ENCODE peak calls at places on chromosomes 6 and 20, in five cellular contexts. One of them, this sample, is unnamed.

GRCh38 chr6:68958327-68958726 is 323.2 kb downstream of the ADGRB3 start:
- ATAC-seq in activated naive CD8-positive, alpha-beta T cell treated with anti-CD3 and anti-CD28 coated beads, Interleukin-2, amount 10 ng/mL, durations not matched to agents 7 days and 5 days: no peak
- ATAC-seq in stimulated activated effector memory CD8-positive, alpha-beta T cell treated with anti-CD3 and anti-CD28 coated beads, Interleukin-12 subunit alpha, Interleukin-12 subunit beta, amount 100 ng/mL, for 72 hours: no peak
- ATAC-seq in heart left ventricle: no peak
- ATAC-seq in activated naive CD4-positive, alpha-beta T cell treated with anti-CD3 and anti-CD28 coated beads, Interleukin-2, amount 50 U/mL, for 72 hours: no peak
- ATAC-seq in this sample: no peak

GRCh38 chr20:18019068-18019467 is 38.6 kb downstream of the OVOL2 start:
- ATAC-seq in activated naive CD4-positive, alpha-beta T cell treated with anti-CD3 and anti-CD28 coated beads, Interleukin-2, amount 50 U/mL, for 72 hours: peak; percentile 49
- ATAC-seq in heart left ventricle: no peak
- ATAC-seq in activated naive CD8-positive, alpha-beta T cell treated with anti-CD3 and anti-CD28 coated beads, Interleukin-2, amount 10 ng/mL, durations not matched to agents 7 days and 5 days: peak; percentile 54
- ATAC-seq in stimulated activated effector memory CD8-positive, alpha-beta T cell treated with anti-CD3 and anti-CD28 coated beads, Interleukin-12 subunit alpha, Interleukin-12 subunit beta, amount 100 ng/mL, for 72 hours: peak; percentile 69
- ATAC-seq in this sample: peak; percentile 72

GRCh38 chr6:52392944-52393343 is 27.2 kb upstream of the EFHC1 start:
- ATAC-seq in activated naive CD8-positive, alpha-beta T cell treated with anti-CD3 and anti-CD28 coated beads, Interleukin-2, amount 10 ng/mL, durations not matched to agents 7 days and 5 days: no peak
- ATAC-seq in activated naive CD4-positive, alpha-beta T cell treated with anti-CD3 and anti-CD28 coated beads, Interleukin-2, amount 50 U/mL, for 72 hours: peak; percentile 8
- ATAC-seq in heart left ventricle: no peak
- ATAC-seq in stimulated activated effector memory CD8-positive, alpha-beta T cell treated with anti-CD3 and anti-CD28 coated beads, Interleukin-12 subunit alpha, Interleukin-12 subunit beta, amount 100 ng/mL, for 72 hours: peak; percentile 73
- ATAC-seq in this sample: peak; percentile 47

GRCh38 chr6:37059344-37060194 is 54.1 kb downstream of the FGD2 start:
- ATAC-seq in heart left ventricle: peak; percentile 87
- ATAC-seq in stimulated activated effector memory CD8-positive, alpha-beta T cell treated with anti-CD3 and anti-CD28 coated beads, Interleukin-12 subunit alpha, Interleukin-12 subunit beta, amount 100 ng/mL, for 72 hours: peak; percentile 81
- ATAC-seq in activated naive CD4-positive, alpha-beta T cell treated with anti-CD3 and anti-CD28 coated beads, Interleukin-2, amount 50 U/mL, for 72 hours: peak; percentile 83
- ATAC-seq in activated naive CD8-positive, alpha-beta T cell treated with anti-CD3 and anti-CD28 coated beads, Interleukin-2, amount 10 ng/mL, durations not matched to agents 7 days and 5 days: no peak
- ATAC-seq in this sample: peak; percentile 93

GRCh38 chr6:48567016-48567415 is 456.0 kb upstream of the PTCHD4 start:
- ATAC-seq in activated naive CD4-positive, alpha-beta T cell treated with anti-CD3 and anti-CD28 coated beads, Interleukin-2, amount 50 U/mL, for 72 hours: no peak
- ATAC-seq in heart left ventricle: no peak
- ATAC-seq in activated naive CD8-positive, alpha-beta T cell treated with anti-CD3 and anti-CD28 coated beads, Interleukin-2, amount 10 ng/mL, durations not matched to agents 7 days and 5 days: no peak
- ATAC-seq in stimulated activated effector memory CD8-positive, alpha-beta T cell treated with anti-CD3 and anti-CD28 coated beads, Interleukin-12 subunit alpha, Interleukin-12 subunit beta, amount 100 ng/mL, for 72 hours: no peak
- ATAC-seq in this sample: no peak

GRCh38 chr6:55774542-55775318 is 100.7 kb downstream of the BMP5 start:
- ATAC-seq in stimulated activated effector memory CD8-positive, alpha-beta T cell treated with anti-CD3 and anti-CD28 coated beads, Interleukin-12 subunit alpha, Interleukin-12 subunit beta, amount 100 ng/mL, for 72 hours: no peak
- ATAC-seq in activated naive CD4-positive, alpha-beta T cell treated with anti-CD3 and anti-CD28 coated beads, Interleukin-2, amount 50 U/mL, for 72 hours: no peak
- ATAC-seq in heart left ventricle: no peak
- ATAC-seq in activated naive CD8-positive, alpha-beta T cell treated with anti-CD3 and anti-CD28 coated beads, Interleukin-2, amount 10 ng/mL, durations not matched to agents 7 days and 5 days: no peak
- ATAC-seq in this sample: no peak

GRCh38 chr6:105389543-105389942 is 13.3 kb downstream of the PREP start:
- ATAC-seq in activated naive CD4-positive, alpha-beta T cell treated with anti-CD3 and anti-CD28 coated beads, Interleukin-2, amount 50 U/mL, for 72 hours: no peak
- ATAC-seq in heart left ventricle: peak; percentile 52
- ATAC-seq in activated naive CD8-positive, alpha-beta T cell treated with anti-CD3 and anti-CD28 coated beads, Interleukin-2, amount 10 ng/mL, durations not matched to agents 7 days and 5 days: no peak
- ATAC-seq in stimulated activated effector memory CD8-positive, alpha-beta T cell treated with anti-CD3 and anti-CD28 coated beads, Interleukin-12 subunit alpha, Interleukin-12 subunit beta, amount 100 ng/mL, for 72 hours: no peak
- ATAC-seq in this sample: no peak

GRCh38 chr20:10242166-10242565 is 23.5 kb downstream of the SNAP25 start:
- ATAC-seq in stimulated activated effector memory CD8-positive, alpha-beta T cell treated with anti-CD3 and anti-CD28 coated beads, Interleukin-12 subunit alpha, Interleukin-12 subunit beta, amount 100 ng/mL, for 72 hours: peak; percentile 8
- ATAC-seq in heart left ventricle: no peak
- ATAC-seq in activated naive CD4-positive, alpha-beta T cell treated with anti-CD3 and anti-CD28 coated beads, Interleukin-2, amount 50 U/mL, for 72 hours: no peak
- ATAC-seq in activated naive CD8-positive, alpha-beta T cell treated with anti-CD3 and anti-CD28 coated beads, Interleukin-2, amount 10 ng/mL, durations not matched to agents 7 days and 5 days: no peak
- ATAC-seq in this sample: no peak

GRCh38 chr20:888057-888456 is 28.1 kb downstream of the ANGPT4 start:
- ATAC-seq in stimulated activated effector memory CD8-positive, alpha-beta T cell treated with anti-CD3 and anti-CD28 coated beads, Interleukin-12 subunit alpha, Interleukin-12 subunit beta, amount 100 ng/mL, for 72 hours: no peak
- ATAC-seq in heart left ventricle: no peak
- ATAC-seq in activated naive CD8-positive, alpha-beta T cell treated with anti-CD3 and anti-CD28 coated beads, Interleukin-2, amount 10 ng/mL, durations not matched to agents 7 days and 5 days: no peak
- ATAC-seq in activated naive CD4-positive, alpha-beta T cell treated with anti-CD3 and anti-CD28 coated beads, Interleukin-2, amount 50 U/mL, for 72 hours: no peak
- ATAC-seq in this sample: no peak

GRCh38 chr6:164069352-164070022 is 655.0 kb downstream of the QKI start:
- ATAC-seq in stimulated activated effector memory CD8-positive, alpha-beta T cell treated with anti-CD3 and anti-CD28 coated beads, Interleukin-12 subunit alpha, Interleukin-12 subunit beta, amount 100 ng/mL, for 72 hours: no peak
- ATAC-seq in activated naive CD8-positive, alpha-beta T cell treated with anti-CD3 and anti-CD28 coated beads, Interleukin-2, amount 10 ng/mL, durations not matched to agents 7 days and 5 days: no peak
- ATAC-seq in activated naive CD4-positive, alpha-beta T cell treated with anti-CD3 and anti-CD28 coated beads, Interleukin-2, amount 50 U/mL, for 72 hours: no peak
- ATAC-seq in heart left ventricle: peak; percentile 92
- ATAC-seq in this sample: no peak

GRCh38 chr6:156781882-156782631 is 4.9 kb downstream of the ARID1B start:
- ATAC-seq in activated naive CD4-positive, alpha-beta T cell treated with anti-CD3 and anti-CD28 coated beads, Interleukin-2, amount 50 U/mL, for 72 hours: no peak
- ATAC-seq in activated naive CD8-positive, alpha-beta T cell treated with anti-CD3 and anti-CD28 coated beads, Interleukin-2, amount 10 ng/mL, durations not matched to agents 7 days and 5 days: no peak
- ATAC-seq in heart left ventricle: no peak
- ATAC-seq in stimulated activated effector memory CD8-positive, alpha-beta T cell treated with anti-CD3 and anti-CD28 coated beads, Interleukin-12 subunit alpha, Interleukin-12 subunit beta, amount 100 ng/mL, for 72 hours: no peak
- ATAC-seq in this sample: no peak

GRCh38 chr20:3747471-3747870 is 15.0 kb downstream of the HSPA12B start:
- ATAC-seq in activated naive CD8-positive, alpha-beta T cell treated with anti-CD3 and anti-CD28 coated beads, Interleukin-2, amount 10 ng/mL, durations not matched to agents 7 days and 5 days: no peak
- ATAC-seq in stimulated activated effector memory CD8-positive, alpha-beta T cell treated with anti-CD3 and anti-CD28 coated beads, Interleukin-12 subunit alpha, Interleukin-12 subunit beta, amount 100 ng/mL, for 72 hours: no peak
- ATAC-seq in heart left ventricle: no peak
- ATAC-seq in activated naive CD4-positive, alpha-beta T cell treated with anti-CD3 and anti-CD28 coated beads, Interleukin-2, amount 50 U/mL, for 72 hours: no peak
- ATAC-seq in this sample: no peak

GRCh38 chr6:20400476-20401402 is 940 bp upstream of the E2F3 start:
- ATAC-seq in activated naive CD4-positive, alpha-beta T cell treated with anti-CD3 and anti-CD28 coated beads, Interleukin-2, amount 50 U/mL, for 72 hours: no peak
- ATAC-seq in heart left ventricle: peak; percentile 15
- ATAC-seq in stimulated activated effector memory CD8-positive, alpha-beta T cell treated with anti-CD3 and anti-CD28 coated beads, Interleukin-12 subunit alpha, Interleukin-12 subunit beta, amount 100 ng/mL, for 72 hours: no peak
- ATAC-seq in activated naive CD8-positive, alpha-beta T cell treated with anti-CD3 and anti-CD28 coated beads, Interleukin-2, amount 10 ng/mL, durations not matched to agents 7 days and 5 days: peak; percentile 1
- ATAC-seq in this sample: peak; percentile 3

GRCh38 chr20:356745-357144 is 9.8 kb downstream of the NRSN2 start:
- ATAC-seq in stimulated activated effector memory CD8-positive, alpha-beta T cell treated with anti-CD3 and anti-CD28 coated beads, Interleukin-12 subunit alpha, Interleukin-12 subunit beta, amount 100 ng/mL, for 72 hours: no peak
- ATAC-seq in heart left ventricle: no peak
- ATAC-seq in activated naive CD8-positive, alpha-beta T cell treated with anti-CD3 and anti-CD28 coated beads, Interleukin-2, amount 10 ng/mL, durations not matched to agents 7 days and 5 days: no peak
- ATAC-seq in activated naive CD4-positive, alpha-beta T cell treated with anti-CD3 and anti-CD28 coated beads, Interleukin-2, amount 50 U/mL, for 72 hours: no peak
- ATAC-seq in this sample: no peak

GRCh38 chr6:5439749-5440148 is 178.4 kb downstream of the FARS2 start:
- ATAC-seq in activated naive CD8-positive, alpha-beta T cell treated with anti-CD3 and anti-CD28 coated beads, Interleukin-2, amount 10 ng/mL, durations not matched to agents 7 days and 5 days: no peak
- ATAC-seq in heart left ventricle: no peak
- ATAC-seq in stimulated activated effector memory CD8-positive, alpha-beta T cell treated with anti-CD3 and anti-CD28 coated beads, Interleukin-12 subunit alpha, Interleukin-12 subunit beta, amount 100 ng/mL, for 72 hours: no peak
- ATAC-seq in activated naive CD4-positive, alpha-beta T cell treated with anti-CD3 and anti-CD28 coated beads, Interleukin-2, amount 50 U/mL, for 72 hours: no peak
- ATAC-seq in this sample: no peak

GRCh38 chr6:14824060-14824834 is 421.6 kb upstream of the JARID2 start:
- ATAC-seq in activated naive CD4-positive, alpha-beta T cell treated with anti-CD3 and anti-CD28 coated beads, Interleukin-2, amount 50 U/mL, for 72 hours: no peak
- ATAC-seq in activated naive CD8-positive, alpha-beta T cell treated with anti-CD3 and anti-CD28 coated beads, Interleukin-2, amount 10 ng/mL, durations not matched to agents 7 days and 5 days: no peak
- ATAC-seq in heart left ventricle: no peak
- ATAC-seq in stimulated activated effector memory CD8-positive, alpha-beta T cell treated with anti-CD3 and anti-CD28 coated beads, Interleukin-12 subunit alpha, Interleukin-12 subunit beta, amount 100 ng/mL, for 72 hours: no peak
- ATAC-seq in this sample: no peak

GRCh38 chr6:108193835-108194234 is 28.0 kb downstream of the NR2E1 start:
- ATAC-seq in activated naive CD4-positive, alpha-beta T cell treated with anti-CD3 and anti-CD28 coated beads, Interleukin-2, amount 50 U/mL, for 72 hours: no peak
- ATAC-seq in heart left ventricle: no peak
- ATAC-seq in stimulated activated effector memory CD8-positive, alpha-beta T cell treated with anti-CD3 and anti-CD28 coated beads, Interleukin-12 subunit alpha, Interleukin-12 subunit beta, amount 100 ng/mL, for 72 hours: no peak
- ATAC-seq in activated naive CD8-positive, alpha-beta T cell treated with anti-CD3 and anti-CD28 coated beads, Interleukin-2, amount 10 ng/mL, durations not matched to agents 7 days and 5 days: no peak
- ATAC-seq in this sample: no peak

GRCh38 chr20:46346770-46347169 is 38.5 kb upstream of the CDH22 start:
- ATAC-seq in activated naive CD8-positive, alpha-beta T cell treated with anti-CD3 and anti-CD28 coated beads, Interleukin-2, amount 10 ng/mL, durations not matched to agents 7 days and 5 days: no peak
- ATAC-seq in stimulated activated effector memory CD8-positive, alpha-beta T cell treated with anti-CD3 and anti-CD28 coated beads, Interleukin-12 subunit alpha, Interleukin-12 subunit beta, amount 100 ng/mL, for 72 hours: no peak
- ATAC-seq in activated naive CD4-positive, alpha-beta T cell treated with anti-CD3 and anti-CD28 coated beads, Interleukin-2, amount 50 U/mL, for 72 hours: no peak
- ATAC-seq in heart left ventricle: no peak
- ATAC-seq in this sample: no peak

This sample was measured in activated T-helper 17 cell treated with anti-CD3 and anti-CD28 coated beads, Interleukin-2, amount 50 U/mL, for 72 hours.